ENCODE peak calls at places on chromosome 7, in seven cellular contexts. One of them, this sample, is unnamed. For H3K4me1, the result is how much of the 10 kb centered on the place peaks cover.

GRCh38 chr7:148327379-148327778 is 263.2 kb upstream of the C7orf33 start:
- DNase-seq in SK-N-SH: no peak
- DNase-seq in tibial nerve: no peak
- DNase-seq in HepG2: peak
- DNase-seq in transverse colon: no peak
- DNase-seq in A549: peak
- DNase-seq in K562: no peak
- DNase-seq in this sample: no peak

GRCh38 chr7:100432621-100433275 is 3.1 kb downstream of the MEPCE start:
- DNase-seq in A549: no peak
- DNase-seq in transverse colon: no peak
- DNase-seq in tibial nerve: no peak
- DNase-seq in SK-N-SH: no peak
- DNase-seq in HepG2: no peak
- DNase-seq in K562: peak
- DNase-seq in this sample: no peak

GRCh38 chr7:5872326-5872725 is 8.3 kb upstream of the OCM start:
- DNase-seq in K562: no peak
- DNase-seq in A549: no peak
- DNase-seq in SK-N-SH: no peak
- DNase-seq in transverse colon: no peak
- DNase-seq in tibial nerve: no peak
- DNase-seq in HepG2: no peak
- DNase-seq in this sample: no peak

GRCh38 chr7:130150587-130150986 is 54.6 kb downstream of the TMEM209 start:
- DNase-seq in K562: no peak
- DNase-seq in HepG2: no peak
- DNase-seq in transverse colon: no peak
- DNase-seq in tibial nerve: no peak
- DNase-seq in SK-N-SH: no peak
- DNase-seq in A549: no peak
- DNase-seq in this sample: no peak

GRCh38 chr7:30276203-30276900 is 8.0 kb upstream of the ZNRF2 start:
- DNase-seq in SK-N-SH: peak
- DNase-seq in HepG2: peak
- DNase-seq in tibial nerve: peak
- DNase-seq in A549: peak
- DNase-seq in K562: peak
- DNase-seq in transverse colon: peak
- DNase-seq in this sample: no peak

GRCh38 chr7:125391921-125392320 is 462.3 kb upstream of the POT1 start:
- DNase-seq in SK-N-SH: no peak
- DNase-seq in K562: no peak
- DNase-seq in A549: no peak
- DNase-seq in tibial nerve: no peak
- DNase-seq in transverse colon: no peak
- DNase-seq in HepG2: no peak
- DNase-seq in this sample: no peak

GRCh38 chr7:69540275-69540674 is 58.0 kb upstream of the AUTS2 start:
- DNase-seq in SK-N-SH: no peak
- DNase-seq in transverse colon: no peak
- DNase-seq in A549: no peak
- DNase-seq in HepG2: no peak
- DNase-seq in tibial nerve: no peak
- DNase-seq in K562: no peak
- DNase-seq in this sample: no peak

GRCh38 chr7:139389774-139390173 is 30.1 kb downstream of the LUC7L2 start:
- DNase-seq in tibial nerve: no peak
- DNase-seq in K562: no peak
- DNase-seq in SK-N-SH: no peak
- DNase-seq in A549: no peak
- DNase-seq in transverse colon: no peak
- DNase-seq in HepG2: no peak
- DNase-seq in this sample: no peak

GRCh38 chr7:74280985-74281384 is 8.2 kb upstream of the CLIP2 start:
- DNase-seq in HepG2: no peak
- DNase-seq in K562: no peak
- DNase-seq in tibial nerve: no peak
- DNase-seq in SK-N-SH: no peak
- DNase-seq in transverse colon: no peak
- DNase-seq in A549: peak
- DNase-seq in this sample: no peak

GRCh38 chr7:913736-914520 is 37.6 kb downstream of the GET4 start:
- DNase-seq in A549: no peak
- DNase-seq in SK-N-SH: no peak
- DNase-seq in HepG2: no peak
- DNase-seq in tibial nerve: no peak
- DNase-seq in K562: no peak
- DNase-seq in transverse colon: peak
- DNase-seq in this sample: no peak

GRCh38 chr7:19617921-19618320 is 90.9 kb downstream of the POLR1F start:
- DNase-seq in transverse colon: no peak
- DNase-seq in HepG2: no peak
- DNase-seq in A549: no peak
- DNase-seq in K562: no peak
- DNase-seq in tibial nerve: no peak
- DNase-seq in SK-N-SH: no peak
- DNase-seq in this sample: no peak

GRCh38 chr7:17558558-17559332 is 260.3 kb downstream of the AHR start:
- DNase-seq in SK-N-SH: no peak
- DNase-seq in K562: no peak
- DNase-seq in A549: peak
- DNase-seq in HepG2: no peak
- DNase-seq in transverse colon: peak
- DNase-seq in tibial nerve: no peak
- DNase-seq in this sample: no peak

GRCh38 chr7:30139836-30140384 is 5.1 kb downstream of the MTURN start:
- DNase-seq in tibial nerve: no peak
- DNase-seq in SK-N-SH: no peak
- DNase-seq in HepG2: no peak
- DNase-seq in K562: no peak
- DNase-seq in transverse colon: no peak
- DNase-seq in A549: no peak
- DNase-seq in this sample: no peak

GRCh38 chr7:135342887-135343286 is 109.2 kb downstream of the STRA8 start:
- DNase-seq in HepG2: no peak
- DNase-seq in SK-N-SH: peak
- DNase-seq in tibial nerve: no peak
- DNase-seq in A549: no peak
- DNase-seq in transverse colon: no peak
- DNase-seq in K562: no peak
- DNase-seq in this sample: no peak

GRCh38 chr7:133530682-133531081 is 277.8 kb downstream of the EXOC4 start:
- DNase-seq in A549: no peak
- DNase-seq in HepG2: no peak
- DNase-seq in transverse colon: no peak
- DNase-seq in tibial nerve: no peak
- DNase-seq in K562: no peak
- DNase-seq in SK-N-SH: no peak
- DNase-seq in this sample: no peak

GRCh38 chr7:81209059-81209458 is 290.2 kb upstream of the SEMA3C start:
- DNase-seq in SK-N-SH: no peak
- DNase-seq in HepG2: no peak
- DNase-seq in tibial nerve: no peak
- DNase-seq in transverse colon: no peak
- DNase-seq in K562: peak
- DNase-seq in A549: no peak
- DNase-seq in this sample: no peak

GRCh38 chr7:79822620-79823240 is 311.9 kb upstream of the GNAI1 start:
- DNase-seq in A549: no peak
- DNase-seq in SK-N-SH: peak
- DNase-seq in transverse colon: no peak
- DNase-seq in K562: no peak
- DNase-seq in tibial nerve: no peak
- DNase-seq in HepG2: no peak
- DNase-seq in this sample: no peak

GRCh38 chr7:112550468-112551060 is 69.8 kb downstream of the LSMEM1 start:
- DNase-seq in K562: peak
- DNase-seq in HepG2: peak
- DNase-seq in transverse colon: no peak
- DNase-seq in A549: peak
- DNase-seq in tibial nerve: peak
- DNase-seq in SK-N-SH: peak
- DNase-seq in this sample: no peak

GRCh38 chr7:33722383-33723096 is 182.8 kb upstream of the BMPER start:
- DNase-seq in SK-N-SH: peak
- DNase-seq in K562: no peak
- DNase-seq in A549: peak
- DNase-seq in HepG2: peak
- DNase-seq in transverse colon: no peak
- DNase-seq in tibial nerve: no peak
- DNase-seq in this sample: no peak

GRCh38 chr7:571096-572012 is 51.7 kb upstream of the PDGFA start:
- DNase-seq in A549: no peak
- DNase-seq in SK-N-SH: no peak
- DNase-seq in tibial nerve: no peak
- DNase-seq in transverse colon: no peak
- DNase-seq in K562: no peak
- DNase-seq in HepG2: no peak
- DNase-seq in this sample: no peak

GRCh38 chr7:30510124-30511074 is 5.8 kb upstream of the GGCT start:
- DNase-seq in K562: peak
- DNase-seq in HepG2: peak
- DNase-seq in tibial nerve: no peak
- DNase-seq in SK-N-SH: peak
- DNase-seq in A549: peak
- DNase-seq in transverse colon: peak
- DNase-seq in this sample: no peak

GRCh38 chr7:75534727-75535307 is 42.7 kb downstream of the SPDYE5 start:
- DNase-seq in K562: peak
- DNase-seq in HepG2: no peak
- DNase-seq in tibial nerve: no peak
- DNase-seq in SK-N-SH: no peak
- DNase-seq in transverse colon: no peak
- DNase-seq in A549: no peak
- DNase-seq in this sample: no peak

DNA sequence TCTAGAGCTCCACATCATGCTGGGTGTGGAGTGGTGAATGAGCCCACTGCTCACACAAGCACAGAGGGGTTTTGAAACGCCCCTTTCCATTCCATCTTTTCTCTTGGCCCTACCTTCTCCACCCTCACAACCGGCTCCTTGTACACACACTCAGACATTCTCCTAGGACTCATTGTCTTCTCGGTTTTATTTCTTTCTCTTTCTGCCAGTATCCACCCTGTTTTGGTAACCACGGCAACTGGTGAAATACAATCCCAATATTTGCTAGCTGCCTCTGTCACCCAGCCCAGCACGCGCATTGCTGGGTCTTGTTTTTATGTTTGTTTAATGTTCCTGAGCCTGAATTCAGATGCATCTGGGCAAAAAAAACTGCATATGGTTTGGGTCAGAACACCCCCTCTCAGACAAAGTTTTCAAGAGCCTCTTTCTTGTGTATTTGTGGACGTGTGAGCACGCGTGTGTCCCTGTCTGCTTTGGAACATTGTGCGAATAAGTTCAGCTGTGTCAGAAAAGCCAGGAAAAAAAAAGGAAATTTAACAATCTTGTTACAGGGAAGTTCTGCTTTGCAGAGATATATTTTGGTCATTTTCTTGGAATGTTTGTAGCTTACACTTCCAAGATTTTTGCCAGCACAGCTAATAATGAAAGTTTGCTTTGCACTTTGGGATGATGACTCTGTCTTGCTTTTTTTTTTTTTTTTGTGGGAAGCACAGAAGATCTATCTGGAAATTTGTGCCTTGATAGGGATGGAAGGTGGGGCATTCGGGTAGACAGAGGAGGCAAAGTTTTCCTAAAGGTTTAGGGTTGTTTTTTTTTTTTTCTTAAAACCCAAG is 225.9 kb downstream of the TRIL start:
- DNase-seq in K562: no peak
- DNase-seq in SK-N-SH: no peak
- DNase-seq in A549: peak
- DNase-seq in transverse colon: no peak
- DNase-seq in tibial nerve: peak
- DNase-seq in HepG2: no peak
- DNase-seq in this sample: no peak
- H3K4me3 ChIP-seq in K562: no peak
- H3K4me3 ChIP-seq in SK-N-SH: no peak
- H3K4me3 ChIP-seq in A549: no peak
- H3K4me3 ChIP-seq in transverse colon: no peak
- H3K4me3 ChIP-seq in tibial nerve: no peak
- H3K4me3 ChIP-seq in HepG2: no peak
- H3K4me3 ChIP-seq in this sample: peak

GRCh38 chr7:121042899-121043298 is 54.4 kb downstream of the CPED1 start:
- DNase-seq in A549: no peak
- DNase-seq in transverse colon: no peak
- DNase-seq in HepG2: no peak
- DNase-seq in K562: peak
- DNase-seq in SK-N-SH: no peak
- DNase-seq in tibial nerve: no peak
- DNase-seq in this sample: no peak
- H3K4me1 ChIP-seq in A549: under half
- H3K4me1 ChIP-seq in transverse colon: under half
- H3K4me1 ChIP-seq in HepG2: under half
- H3K4me1 ChIP-seq in K562: half or more
- H3K4me1 ChIP-seq in SK-N-SH: under half
- H3K4me1 ChIP-seq in tibial nerve: under half
- H3K4me1 ChIP-seq in this sample: under half

GRCh38 chr7:16203065-16203464 is 218.3 kb downstream of the CRPPA start:
- DNase-seq in tibial nerve: no peak
- DNase-seq in SK-N-SH: no peak
- DNase-seq in K562: no peak
- DNase-seq in HepG2: no peak
- DNase-seq in transverse colon: peak
- DNase-seq in A549: no peak
- DNase-seq in this sample: no peak
- TF ChIP-seq EP300 in tibial nerve: no peak
- TF ChIP-seq EP300 in SK-N-SH: no peak
- TF ChIP-seq EP300 in K562: no peak
- TF ChIP-seq EP300 in HepG2: no peak
- TF ChIP-seq EP300 in transverse colon: peak
- TF ChIP-seq EP300 in A549: no peak
- TF ChIP-seq EP300 in this sample: no peak

GRCh38 chr7:111294494-111294893 is 203.6 kb downstream of the LRRN3 start:
- DNase-seq in HepG2: no peak
- DNase-seq in SK-N-SH: no peak
- DNase-seq in transverse colon: no peak
- DNase-seq in K562: no peak
- DNase-seq in A549: no peak
- DNase-seq in tibial nerve: no peak
- DNase-seq in this sample: no peak

GRCh38 chr7:111290419-111290818 is 199.5 kb downstream of the LRRN3 start:
- DNase-seq in transverse colon: no peak
- DNase-seq in tibial nerve: no peak
- DNase-seq in K562: no peak
- DNase-seq in HepG2: no peak
- DNase-seq in A549: no peak
- DNase-seq in SK-N-SH: peak
- DNase-seq in this sample: no peak

GRCh38 chr7:111290982-111291381 is 200.1 kb downstream of the LRRN3 start:
- DNase-seq in SK-N-SH: no peak
- DNase-seq in transverse colon: no peak
- DNase-seq in HepG2: no peak
- DNase-seq in tibial nerve: no peak
- DNase-seq in K562: no peak
- DNase-seq in A549: no peak
- DNase-seq in this sample: no peak

DNA sequence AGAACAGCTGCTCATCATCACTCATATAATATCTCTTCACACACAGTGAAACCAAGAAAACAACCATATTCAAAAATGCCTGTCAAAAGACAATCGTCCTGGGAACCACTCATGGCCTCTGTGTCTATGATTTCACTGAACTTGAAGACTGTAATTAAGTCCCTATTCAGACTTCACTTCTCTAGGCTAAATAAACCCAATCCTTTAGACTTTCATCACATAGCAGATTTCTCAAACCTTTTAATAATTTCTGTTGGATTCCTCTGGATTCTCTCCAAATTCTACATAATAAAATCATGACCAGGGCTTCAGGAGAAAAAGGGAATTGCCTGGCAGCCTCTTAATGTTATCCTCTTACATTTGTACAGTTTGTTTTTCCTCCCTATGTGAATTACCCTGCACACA is 201.1 kb downstream of the LRRN3 start:
- DNase-seq in SK-N-SH: no peak
- DNase-seq in A549: no peak
- DNase-seq in transverse colon: no peak
- DNase-seq in tibial nerve: no peak
- DNase-seq in K562: no peak
- DNase-seq in HepG2: no peak
- DNase-seq in this sample: no peak
- H3K4me3 ChIP-seq in SK-N-SH: no peak
- H3K4me3 ChIP-seq in A549: no peak
- H3K4me3 ChIP-seq in transverse colon: no peak
- H3K4me3 ChIP-seq in tibial nerve: no peak
- H3K4me3 ChIP-seq in K562: no peak
- H3K4me3 ChIP-seq in HepG2: no peak
- H3K4me3 ChIP-seq in this sample: no peak

This sample was measured in suprapubic skin.